ENCODE peak calls at places on chromosomes 16 and 17, in nine cellular contexts. W is AG09319, C is amygdala, S is Peyer's patch, H is HTR-8/SVneo, E is kidney glomerular epithelial cell, U is neural progenitor cell, P is left ventricle myocardium inferior, T is posterior cingulate gyrus. G is an unnamed sample.

GRCh38 chr17:74089869-74090464 is 113.5 kb upstream of the RPL38 start:
- DNase-seq in W (no peak), C (no peak), S (peak; percentile 79), H (no peak), E (peak; percentile 7), U (peak; percentile 78), P (no peak), T (peak; percentile 67), G (no peak)

GRCh38 chr17:48613862-48614694 is 1.0 kb downstream of the HOXB8 start:
- DNase-seq in W (no peak), C (no peak), S (no peak), H (no peak), E (no peak), U (peak; percentile 71), P (no peak), T (no peak), G (no peak)

GRCh38 chr16:22008215-22009142 is 568 bp downstream of the MOSMO start:
- DNase-seq in W (no peak), C (no peak), S (peak; percentile 50), H (no peak), E (no peak), U (peak; percentile 58), P (no peak), T (peak; percentile 20), G (no peak)

GRCh38 chr16:80806957-80807356 is 2.6 kb upstream of the CDYL2 start:
- DNase-seq in W (no peak), C (no peak), S (no peak), H (peak; percentile 53), E (no peak), U (no peak), P (no peak), T (no peak), G (no peak)

GRCh38 chr16:66578596-66579531 is at the start of gene CMTM2:
- DNase-seq in W (no peak), C (no peak), S (no peak), H (no peak), E (no peak), U (no peak), P (no peak), T (no peak), G (no peak)

GRCh38 chr17:66677201-66677981 is 157.5 kb upstream of the CACNG5 start:
- DNase-seq in W (no peak), C (no peak), S (no peak), H (no peak), E (no peak), U (no peak), P (no peak), T (no peak), G (no peak)

GRCh38 chr17:69466451-69466850 is 52.0 kb downstream of the MAP2K6 start:
- DNase-seq in W (no peak), C (no peak), S (no peak), H (no peak), E (no peak), U (peak; percentile 21), P (no peak), T (no peak), G (no peak)

GRCh38 chr16:67249178-67249759 is 490 bp downstream of the SLC9A5 start:
- DNase-seq in W (no peak), C (no peak), S (no peak), H (no peak), E (no peak), U (no peak), P (no peak), T (no peak), G (no peak)

GRCh38 chr16:84899414-84899813 is 79.6 kb downstream of the CRISPLD2 start:
- DNase-seq in W (no peak), C (no peak), S (no peak), H (no peak), E (no peak), U (no peak), P (no peak), T (no peak), G (no peak)

GRCh38 chr17:280901-281300 is 71.7 kb downstream of the RPH3AL start:
- DNase-seq in W (no peak), C (no peak), S (peak; percentile 4), H (no peak), E (no peak), U (no peak), P (no peak), T (no peak), G (no peak)

GRCh38 chr17:7650509-7651096 is at the start of gene ATP1B2:
- DNase-seq in W (no peak), C (no peak), S (peak; percentile 90), H (peak; percentile 82), E (no peak), U (peak; percentile 97), P (peak; percentile 70), T (peak; percentile 69), G (peak; percentile 43)

GRCh38 chr17:59769891-59770290 is 62.4 kb downstream of the VMP1 start:
- DNase-seq in W (no peak), C (no peak), S (no peak), H (no peak), E (peak; percentile 26), U (no peak), P (no peak), T (no peak), G (no peak)

G was measured in caudate nucleus.